ENCODE peak calls at places on chromosomes 5 and 9, in seven cellular contexts. One of them, this sample, is unnamed. For H3K36me3, the result is how much of the 10 kb centered on the place peaks cover.

GRCh38 chr5:4815002-4815401 is 325.1 kb upstream of the ADAMTS16 start:
- DNase-seq in tibial nerve: no peak
- DNase-seq in lung: no peak
- DNase-seq in lower lobe of right lung: no peak
- DNase-seq in uterus: no peak
- DNase-seq in PC-9: no peak
- DNase-seq in body of pancreas: no peak
- DNase-seq in this sample: no peak

GRCh38 chr9:68508547-68508946 is 32.1 kb downstream of the TMEM252 start:
- DNase-seq in tibial nerve: no peak
- DNase-seq in lung: no peak
- DNase-seq in lower lobe of right lung: no peak
- DNase-seq in uterus: no peak
- DNase-seq in PC-9: no peak
- DNase-seq in body of pancreas: no peak
- DNase-seq in this sample: no peak

GRCh38 chr5:78417026-78417425 is 56.6 kb downstream of the SCAMP1 start:
- DNase-seq in tibial nerve: no peak
- DNase-seq in lung: no peak
- DNase-seq in lower lobe of right lung: no peak
- DNase-seq in uterus: no peak
- DNase-seq in PC-9: no peak
- DNase-seq in body of pancreas: no peak
- DNase-seq in this sample: no peak

GRCh38 chr5:151661096-151661495 is 25.6 kb downstream of the SPARC start:
- DNase-seq in tibial nerve: no peak
- DNase-seq in lung: no peak
- DNase-seq in lower lobe of right lung: no peak
- DNase-seq in uterus: no peak
- DNase-seq in PC-9: no peak
- DNase-seq in body of pancreas: no peak
- DNase-seq in this sample: no peak

GRCh38 chr9:111719541-111719940 is 58.1 kb downstream of the GNG10 start:
- DNase-seq in tibial nerve: no peak
- DNase-seq in lung: no peak
- DNase-seq in lower lobe of right lung: no peak
- DNase-seq in uterus: no peak
- DNase-seq in PC-9: no peak
- DNase-seq in body of pancreas: no peak
- DNase-seq in this sample: no peak

GRCh38 chr9:113631811-113632665 is 168.5 kb downstream of the RGS3 start:
- DNase-seq in tibial nerve: no peak
- DNase-seq in lung: no peak
- DNase-seq in lower lobe of right lung: no peak
- DNase-seq in uterus: no peak
- DNase-seq in PC-9: no peak
- DNase-seq in body of pancreas: no peak
- DNase-seq in this sample: no peak

GRCh38 chr5:135379052-135379654 is 19.9 kb downstream of the MACROH2A1 start:
- DNase-seq in tibial nerve: no peak
- DNase-seq in lung: no peak
- DNase-seq in lower lobe of right lung: no peak
- DNase-seq in uterus: peak
- DNase-seq in PC-9: no peak
- DNase-seq in body of pancreas: no peak
- DNase-seq in this sample: no peak

GRCh38 chr9:91816356-91816755 is 133.7 kb downstream of the ROR2 start:
- DNase-seq in tibial nerve: no peak
- DNase-seq in lung: no peak
- DNase-seq in lower lobe of right lung: no peak
- DNase-seq in uterus: no peak
- DNase-seq in PC-9: no peak
- DNase-seq in body of pancreas: no peak
- DNase-seq in this sample: no peak

GRCh38 chr5:147906326-147907095 is at the start of gene C5orf46:
- DNase-seq in tibial nerve: no peak
- DNase-seq in lung: no peak
- DNase-seq in lower lobe of right lung: no peak
- DNase-seq in uterus: no peak
- DNase-seq in PC-9: peak
- DNase-seq in body of pancreas: no peak
- DNase-seq in this sample: no peak

GRCh38 chr9:5459289-5459829 is 9.0 kb downstream of the CD274 start:
- DNase-seq in tibial nerve: no peak
- DNase-seq in lung: no peak
- DNase-seq in lower lobe of right lung: no peak
- DNase-seq in uterus: no peak
- DNase-seq in PC-9: no peak
- DNase-seq in body of pancreas: no peak
- DNase-seq in this sample: no peak

GRCh38 chr9:4970970-4971641 is 14.0 kb upstream of the JAK2 start:
- DNase-seq in tibial nerve: no peak
- DNase-seq in lung: no peak
- DNase-seq in lower lobe of right lung: no peak
- DNase-seq in uterus: no peak
- DNase-seq in PC-9: no peak
- DNase-seq in body of pancreas: no peak
- DNase-seq in this sample: no peak

GRCh38 chr5:55232985-55233928 is at the start of gene CCNO:
- DNase-seq in tibial nerve: no peak
- DNase-seq in lung: peak
- DNase-seq in lower lobe of right lung: peak
- DNase-seq in uterus: peak
- DNase-seq in PC-9: peak
- DNase-seq in body of pancreas: peak
- DNase-seq in this sample: peak

GRCh38 chr5:55231476-55232193 is 1.8 kb downstream of the CCNO start:
- DNase-seq in tibial nerve: no peak
- DNase-seq in lung: no peak
- DNase-seq in lower lobe of right lung: peak
- DNase-seq in uterus: no peak
- DNase-seq in PC-9: peak
- DNase-seq in body of pancreas: peak
- DNase-seq in this sample: peak

GRCh38 chr5:55231029-55231475 is 2.4 kb downstream of the CCNO start:
- DNase-seq in tibial nerve: no peak
- DNase-seq in lung: no peak
- DNase-seq in lower lobe of right lung: peak
- DNase-seq in uterus: no peak
- DNase-seq in PC-9: no peak
- DNase-seq in body of pancreas: no peak
- DNase-seq in this sample: no peak

GRCh38 chr5:55234171-55234700 is 828 bp upstream of the CCNO start:
- DNase-seq in tibial nerve: no peak
- DNase-seq in lung: no peak
- DNase-seq in lower lobe of right lung: no peak
- DNase-seq in uterus: no peak
- DNase-seq in PC-9: peak
- DNase-seq in body of pancreas: peak
- DNase-seq in this sample: peak

GRCh38 chr5:55232194-55232984 is 1.0 kb downstream of the CCNO start:
- DNase-seq in tibial nerve: no peak
- DNase-seq in lung: no peak
- DNase-seq in lower lobe of right lung: peak
- DNase-seq in uterus: no peak
- DNase-seq in PC-9: peak
- DNase-seq in body of pancreas: peak
- DNase-seq in this sample: peak
- H3K4me3 ChIP-seq in tibial nerve: peak
- H3K4me3 ChIP-seq in lung: peak
- H3K4me3 ChIP-seq in lower lobe of right lung: peak
- H3K4me3 ChIP-seq in uterus: peak
- H3K4me3 ChIP-seq in PC-9: peak
- H3K4me3 ChIP-seq in body of pancreas: peak
- H3K4me3 ChIP-seq in this sample: peak

DNA sequence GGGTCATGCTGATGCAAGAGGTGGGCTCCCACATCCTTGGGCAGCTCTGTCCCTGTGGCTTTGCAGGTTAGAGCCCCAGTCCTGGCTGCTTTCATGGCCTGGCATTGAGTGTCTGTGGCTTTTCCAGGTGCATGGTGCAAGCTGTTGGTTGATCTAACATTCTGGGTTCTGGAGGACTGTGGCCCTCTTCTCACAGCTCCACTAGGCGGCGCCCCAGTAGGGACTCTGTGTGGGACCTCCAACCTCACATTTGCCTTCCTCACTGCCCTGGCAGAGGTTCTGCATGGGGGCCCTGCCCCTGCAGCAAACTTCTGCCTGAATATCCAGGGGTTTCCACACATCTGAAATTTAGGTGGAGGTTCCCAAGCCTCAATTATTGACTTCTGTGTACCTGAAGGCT is 150.1 kb downstream of the NNT start:
- DNase-seq in tibial nerve: no peak
- DNase-seq in lung: no peak
- DNase-seq in lower lobe of right lung: no peak
- DNase-seq in uterus: no peak
- DNase-seq in PC-9: peak
- DNase-seq in body of pancreas: no peak
- DNase-seq in this sample: no peak
- TF ChIP-seq CTCF in tibial nerve: no peak
- TF ChIP-seq CTCF in lung: no peak
- TF ChIP-seq CTCF in lower lobe of right lung: no peak
- TF ChIP-seq CTCF in uterus: no peak
- TF ChIP-seq CTCF in PC-9: peak
- TF ChIP-seq CTCF in body of pancreas: no peak
- TF ChIP-seq CTCF in this sample: peak

GRCh38 chr9:129849901-129850300 is 14.6 kb downstream of the USP20 start:
- DNase-seq in tibial nerve: no peak
- DNase-seq in lung: no peak
- DNase-seq in lower lobe of right lung: no peak
- DNase-seq in uterus: no peak
- DNase-seq in PC-9: no peak
- DNase-seq in body of pancreas: no peak
- DNase-seq in this sample: no peak
- H3K36me3 ChIP-seq in tibial nerve: under half
- H3K36me3 ChIP-seq in lung: under half
- H3K36me3 ChIP-seq in lower lobe of right lung: half or more
- H3K36me3 ChIP-seq in uterus: under half
- H3K36me3 ChIP-seq in PC-9: under half
- H3K36me3 ChIP-seq in body of pancreas: under half
- H3K36me3 ChIP-seq in this sample: under half

GRCh38 chr9:126616521-126616976 is 2.8 kb downstream of the LMX1B start:
- DNase-seq in tibial nerve: no peak
- DNase-seq in lung: no peak
- DNase-seq in lower lobe of right lung: no peak
- DNase-seq in uterus: no peak
- DNase-seq in PC-9: no peak
- DNase-seq in body of pancreas: no peak
- DNase-seq in this sample: no peak

GRCh38 chr9:126615251-126615790 is 1.6 kb downstream of the LMX1B start:
- DNase-seq in tibial nerve: no peak
- DNase-seq in lung: peak
- DNase-seq in lower lobe of right lung: peak
- DNase-seq in uterus: no peak
- DNase-seq in PC-9: no peak
- DNase-seq in body of pancreas: no peak
- DNase-seq in this sample: no peak

GRCh38 chr9:126617003-126617739 is 3.4 kb downstream of the LMX1B start:
- DNase-seq in tibial nerve: no peak
- DNase-seq in lung: no peak
- DNase-seq in lower lobe of right lung: no peak
- DNase-seq in uterus: no peak
- DNase-seq in PC-9: no peak
- DNase-seq in body of pancreas: no peak
- DNase-seq in this sample: no peak

GRCh38 chr9:126614455-126615248 is 924 bp downstream of the LMX1B start:
- DNase-seq in tibial nerve: no peak
- DNase-seq in lung: no peak
- DNase-seq in lower lobe of right lung: no peak
- DNase-seq in uterus: no peak
- DNase-seq in PC-9: no peak
- DNase-seq in body of pancreas: no peak
- DNase-seq in this sample: no peak

GRCh38 chr9:126615791-126616447 is 2.2 kb downstream of the LMX1B start:
- DNase-seq in tibial nerve: no peak
- DNase-seq in lung: no peak
- DNase-seq in lower lobe of right lung: no peak
- DNase-seq in uterus: no peak
- DNase-seq in PC-9: no peak
- DNase-seq in body of pancreas: no peak
- DNase-seq in this sample: no peak
- H3K4me3 ChIP-seq in tibial nerve: no peak
- H3K4me3 ChIP-seq in lung: no peak
- H3K4me3 ChIP-seq in lower lobe of right lung: no peak
- H3K4me3 ChIP-seq in uterus: no peak
- H3K4me3 ChIP-seq in PC-9: no peak
- H3K4me3 ChIP-seq in body of pancreas: no peak
- H3K4me3 ChIP-seq in this sample: no peak